ENCODE peak calls at places on chromosomes 13 and 19, in seven cellular contexts. C, L, B, Q, T, N and K are unnamed samples.

GRCh38 chr19:41095703-41096102 is 7.5 kb downstream of the CYP2A13 start:
- DNase-seq in C (no peak), L (no peak), B (no peak), Q (no peak), T (no peak), N (no peak), K (no peak)

GRCh38 chr19:35714601-35715354 is 3.0 kb upstream of the KMT2B start:
- DNase-seq in C (no peak), L (no peak), B (no peak), Q (peak; percentile 58), T (no peak), N (no peak), K (no peak)

GRCh38 chr19:50909240-50910070 is 1.7 kb downstream of the KLK4 start:
- DNase-seq in C (peak; percentile 36), L (peak; percentile 38), B (no peak), Q (peak; percentile 64), T (peak; percentile 10), N (peak; percentile 36), K (peak; percentile 49)

GRCh38 chr19:38839816-38840582 is 8.4 kb upstream of the ECH1 start:
- DNase-seq in C (no peak), L (no peak), B (no peak), Q (peak; percentile 35), T (no peak), N (no peak), K (no peak)

GRCh38 chr19:39539165-39539518 is 819 bp downstream of the EID2 start:
- DNase-seq in C (no peak), L (no peak), B (no peak), Q (no peak), T (no peak), N (no peak), K (no peak)

GRCh38 chr13:63184693-63185092 is 1769.0 kb upstream of the PCDH20 start:
- DNase-seq in C (no peak), L (no peak), B (no peak), Q (no peak), T (no peak), N (no peak), K (no peak)

GRCh38 chr13:44854264-44855060 is 134.8 kb downstream of the NUFIP1 start:
- DNase-seq in C (peak; percentile 66), L (peak; percentile 28), B (no peak), Q (no peak), T (no peak), N (no peak), K (peak; percentile 57)

GRCh38 chr13:97266328-97266727 is 44.2 kb downstream of the MBNL2 start:
- DNase-seq in C (no peak), L (no peak), B (no peak), Q (no peak), T (no peak), N (no peak), K (no peak)

GRCh38 chr13:101116826-101117225 is 299.5 kb downstream of the NALCN start:
- DNase-seq in C (no peak), L (no peak), B (no peak), Q (no peak), T (no peak), N (no peak), K (no peak)

GRCh38 chr19:57269515-57270250 is 10.6 kb upstream of the ZNF460 start:
- DNase-seq in C (no peak), L (no peak), B (no peak), Q (no peak), T (no peak), N (no peak), K (no peak)

GRCh38 chr19:18223860-18224524 is 2.2 kb downstream of the PDE4C start:
- DNase-seq in C (peak; percentile 68), L (peak; percentile 17), B (no peak), Q (peak; percentile 43), T (peak; percentile 10), N (no peak), K (no peak)

GRCh38 chr19:32164384-32164992 is 180.9 kb upstream of the ZNF507 start:
- DNase-seq in C (no peak), L (no peak), B (no peak), Q (no peak), T (no peak), N (no peak), K (no peak)

GRCh38 chr13:30551194-30551593 is 66.5 kb upstream of the USPL1 start:
- DNase-seq in C (no peak), L (peak; percentile 12), B (no peak), Q (no peak), T (no peak), N (no peak), K (no peak)

GRCh38 chr13:45167611-45168554 is 33.0 kb downstream of the KCTD4 start:
- DNase-seq in C (peak; percentile 67), L (peak; percentile 63), B (no peak), Q (no peak), T (no peak), N (peak; percentile 78), K (no peak)

GRCh38 chr19:34171539-34171876 is 796 bp upstream of the LSM14A start:
- DNase-seq in C (no peak), L (no peak), B (no peak), Q (peak; percentile 79), T (peak; percentile 43), N (no peak), K (no peak)

GRCh38 chr13:110030394-110030928 is 244.1 kb upstream of the IRS2 start:
- DNase-seq in C (no peak), L (no peak), B (no peak), Q (no peak), T (no peak), N (no peak), K (no peak)

GRCh38 chr13:27825153-27825552 is 32.9 kb downstream of the GSX1 start:
- DNase-seq in C (no peak), L (no peak), B (no peak), Q (no peak), T (no peak), N (no peak), K (no peak)

GRCh38 chr13:113937497-113938140 is 36.3 kb downstream of the C13orf46 start:
- DNase-seq in C (no peak), L (no peak), B (no peak), Q (no peak), T (no peak), N (no peak), K (no peak)

GRCh38 chr13:98026457-98026857 is 73.0 kb downstream of the IPO5 start:
- DNase-seq in C (no peak), L (no peak), B (no peak), Q (no peak), T (no peak), N (no peak), K (no peak)

GRCh38 chr13:31105020-31105800 is 56.5 kb downstream of the HSPH1 start:
- DNase-seq in C (no peak), L (no peak), B (no peak), Q (no peak), T (no peak), N (no peak), K (no peak)

GRCh38 chr19:47095707-47096704 is 17.6 kb downstream of the ZC3H4 start:
- DNase-seq in C (no peak), L (peak; percentile 96), B (no peak), Q (no peak), T (no peak), N (peak; percentile 83), K (peak; percentile 81)

GRCh38 chr13:45361596-45362206 is 20.7 kb upstream of the TPT1 start:
- DNase-seq in C (no peak), L (no peak), B (no peak), Q (no peak), T (no peak), N (no peak), K (no peak)

GRCh38 chr19:46967578-46968018 is 52.0 kb upstream of the NPAS1 start:
- DNase-seq in C (peak; percentile 10), L (peak; percentile 78), B (no peak), Q (no peak), T (no peak), N (peak; percentile 74), K (no peak)

GRCh38 chr13:61413572-61413971 is 2.1 kb downstream of the PCDH20 start:
- DNase-seq in C (no peak), L (no peak), B (no peak), Q (no peak), T (no peak), N (no peak), K (no peak)

GRCh38 chr19:49415810-49416200 is 7.4 kb downstream of the PTH2 start:
- DNase-seq in C (no peak), L (no peak), B (no peak), Q (no peak), T (no peak), N (no peak), K (no peak)

GRCh38 chr19:47781590-47782318 is 3.3 kb downstream of the SELENOW start:
- DNase-seq in C (no peak), L (peak; percentile 53), B (peak; percentile 22), Q (no peak), T (peak; percentile 68), N (peak; percentile 47), K (peak; percentile 60)

GRCh38 chr13:48783181-48783630 is 129.5 kb downstream of the CYSLTR2 start:
- DNase-seq in C (peak; percentile 6), L (peak; percentile 79), B (no peak), Q (no peak), T (peak; percentile 19), N (peak; percentile 80), K (peak; percentile 63)

GRCh38 chr19:8441725-8442544 is 2.8 kb upstream of the HNRNPM start:
- DNase-seq in C (no peak), L (no peak), B (no peak), Q (no peak), T (no peak), N (no peak), K (no peak)

GRCh38 chr13:97119899-97120745 is 102.0 kb upstream of the MBNL2 start:
- DNase-seq in C (no peak), L (no peak), B (peak; percentile 15), Q (peak; percentile 19), T (peak; percentile 42), N (no peak), K (no peak)

GRCh38 chr19:7772752-7773291 is 9.8 kb downstream of the CLEC4M start:
- DNase-seq in C (no peak), L (no peak), B (no peak), Q (peak; percentile 59), T (no peak), N (no peak), K (no peak)